ENCODE peak calls at places on chromosomes 1 and 21, in ten cellular contexts. E, W, J, V, N, D, B, Q, M and R are unnamed samples.

GRCh38 chr1:59292557-59292956 is 4.3 kb upstream of the FGGY start:
- DNase-seq in D (peak; percentile 84), B (no peak), Q (peak; percentile 63), V (peak; percentile 39), M (peak; percentile 34), J (no peak), W (no peak), N (peak; percentile 35), E (peak; percentile 68), R (no peak)

GRCh38 chr1:222310830-222311229 is 237.1 kb downstream of the HHIPL2 start:
- DNase-seq in N (no peak), M (no peak), B (no peak), D (no peak), Q (no peak), V (peak; percentile 20), E (no peak), W (no peak), J (peak; percentile 81), R (no peak)

GRCh38 chr1:206554833-206555472 is 47.6 kb downstream of the RASSF5 start:
- DNase-seq in W (no peak), D (no peak), B (no peak), J (no peak), M (no peak), V (no peak), N (no peak), E (no peak), Q (no peak), R (no peak)

GRCh38 chr1:22821027-22821426 is 110.4 kb downstream of the EPHB2 start:
- DNase-seq in E (peak; percentile 29), J (no peak), Q (no peak), V (no peak), B (no peak), M (no peak), N (no peak), W (no peak), D (no peak), R (no peak)

GRCh38 chr1:203906932-203907331 is 45.5 kb downstream of the SNRPE start:
- DNase-seq in D (peak; percentile 93), N (no peak), E (no peak), J (no peak), W (no peak), V (no peak), Q (peak; percentile 88), M (no peak), B (no peak), R (no peak)

GRCh38 chr1:64952055-64952699 is 14.2 kb downstream of the JAK1 start:
- DNase-seq in B (no peak), N (no peak), E (no peak), J (no peak), M (no peak), W (no peak), V (no peak), D (no peak), Q (no peak), R (no peak)

GRCh38 chr1:84299536-84300260 is 1.8 kb upstream of the SAMD13 start:
- DNase-seq in N (no peak), M (no peak), Q (no peak), E (no peak), V (no peak), D (peak; percentile 27), B (no peak), J (no peak), W (no peak), R (no peak)

GRCh38 chr1:59107516-59107915 is 189.4 kb upstream of the FGGY start:
- DNase-seq in V (peak; percentile 48), Q (no peak), W (no peak), B (no peak), N (no peak), J (no peak), E (peak; percentile 74), D (peak; percentile 69), M (no peak), R (peak; percentile 79)

GRCh38 chr21:38503588-38503987 is 5.3 kb upstream of the ERG start:
- DNase-seq in N (no peak), D (peak; percentile 38), V (no peak), E (peak; percentile 71), M (no peak), W (no peak), J (no peak), Q (peak; percentile 79), B (no peak), R (no peak)

GRCh38 chr21:46111193-46111571 is 13.3 kb downstream of the COL6A2 start:
- DNase-seq in M (no peak), E (peak; percentile 43), V (no peak), N (no peak), J (no peak), W (no peak), D (no peak), B (peak; percentile 57), Q (no peak), R (peak; percentile 49)

GRCh38 chr1:25677193-25677773 is 60.7 kb downstream of the MAN1C1 start:
- DNase-seq in D (no peak), N (no peak), Q (no peak), J (peak; percentile 21), V (no peak), M (no peak), W (no peak), E (no peak), B (peak; percentile 15), R (no peak)

GRCh38 chr1:25679170-25679569 is 62.6 kb downstream of the MAN1C1 start:
- DNase-seq in E (no peak), W (no peak), J (peak; percentile 9), N (no peak), V (no peak), B (peak; percentile 30), Q (no peak), D (no peak), M (no peak), R (no peak)

GRCh38 chr1:25673962-25674928 is 57.7 kb downstream of the MAN1C1 start:
- DNase-seq in B (peak; percentile 19), E (no peak), W (no peak), Q (no peak), D (no peak), M (no peak), J (peak; percentile 58), N (no peak), V (no peak), R (no peak)

GRCh38 chr1:25675729-25676476 is 59.3 kb downstream of the MAN1C1 start:
- DNase-seq in E (no peak), D (no peak), W (peak; percentile 59), J (peak; percentile 76), M (peak; percentile 57), V (no peak), N (peak; percentile 76), Q (no peak), B (peak; percentile 52), R (no peak)

GRCh38 chr1:25676488-25676887 is 59.9 kb downstream of the MAN1C1 start:
- DNase-seq in Q (no peak), N (no peak), B (peak; percentile 60), V (no peak), E (no peak), M (no peak), W (no peak), D (no peak), J (peak; percentile 58), R (no peak)
- H3K36me3 ChIP-seq in Q (no peaks in the 10 kb centered on the region), N (no peaks in the 10 kb centered on the region), B (no peaks in the 10 kb centered on the region), V (no peaks in the 10 kb centered on the region), E (no peaks in the 10 kb centered on the region), M (no peaks in the 10 kb centered on the region), W (no peaks in the 10 kb centered on the region), D (no peaks in the 10 kb centered on the region), J (no peaks in the 10 kb centered on the region), R (no peaks in the 10 kb centered on the region)

DNA sequence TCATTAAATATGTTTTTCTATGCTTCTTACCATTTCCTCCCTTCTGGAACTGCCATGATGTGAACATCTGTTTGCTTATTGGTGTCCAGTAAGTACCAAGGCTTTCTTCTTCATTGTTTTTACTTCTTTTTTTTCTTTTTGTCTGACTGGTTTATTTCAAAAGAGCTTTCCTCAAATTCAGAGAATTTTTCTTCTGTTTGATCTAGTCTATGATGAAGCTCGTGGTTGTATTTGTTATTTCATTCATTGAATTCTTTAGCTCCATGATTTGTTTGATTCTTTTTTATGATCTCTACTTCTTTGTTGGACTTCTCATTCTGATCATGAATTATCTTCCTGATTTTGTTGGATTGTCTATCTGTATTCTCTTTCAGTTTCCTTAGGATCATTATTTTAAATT is 49.5 kb upstream of the PKN2 start:
- DNase-seq in B (no peak), E (no peak), J (no peak), W (no peak), Q (no peak), M (no peak), V (no peak), N (no peak), D (no peak), R (no peak)
- H3K27me3 ChIP-seq in B (no peaks in the 10 kb centered on the region), E (peaks cover 3% of the 10 kb centered on the region), J (no peaks in the 10 kb centered on the region), W (no peaks in the 10 kb centered on the region), Q (no peaks in the 10 kb centered on the region), M (no peaks in the 10 kb centered on the region), V (no peaks in the 10 kb centered on the region), N (no peaks in the 10 kb centered on the region), D (no peaks in the 10 kb centered on the region), R (no peaks in the 10 kb centered on the region)

GRCh38 chr1:3636531-3636930 is 11.7 kb downstream of the TPRG1L start:
- DNase-seq in D (no peak), W (no peak), M (no peak), J (peak; percentile 34), Q (no peak), E (peak; percentile 7), B (peak; percentile 44), N (no peak), V (no peak), R (no peak)
- H3K36me3 ChIP-seq in D (peaks cover 10% of the 10 kb centered on the region), W (peaks cover 26% of the 10 kb centered on the region), M (no peaks in the 10 kb centered on the region), J (peaks cover 85% of the 10 kb centered on the region), Q (peaks cover 31% of the 10 kb centered on the region), E (peaks cover 10% of the 10 kb centered on the region), B (peaks cover 68% of the 10 kb centered on the region), N (no peaks in the 10 kb centered on the region), V (peaks cover 6% of the 10 kb centered on the region), R (peaks cover 39% of the 10 kb centered on the region)

GRCh38 chr1:235679005-235679404 is 29.4 kb upstream of the GNG4 start:
- DNase-seq in M (no peak), V (no peak), B (no peak), N (no peak), D (no peak), Q (no peak), J (no peak), E (no peak), W (no peak), R (no peak)
- H3K27me3 ChIP-seq in M (no peaks in the 10 kb centered on the region), V (no peaks in the 10 kb centered on the region), B (no peaks in the 10 kb centered on the region), N (no peaks in the 10 kb centered on the region), D (no peaks in the 10 kb centered on the region), Q (no peaks in the 10 kb centered on the region), J (no peaks in the 10 kb centered on the region), E (no peaks in the 10 kb centered on the region), W (no peaks in the 10 kb centered on the region), R (no peaks in the 10 kb centered on the region)

DNA sequence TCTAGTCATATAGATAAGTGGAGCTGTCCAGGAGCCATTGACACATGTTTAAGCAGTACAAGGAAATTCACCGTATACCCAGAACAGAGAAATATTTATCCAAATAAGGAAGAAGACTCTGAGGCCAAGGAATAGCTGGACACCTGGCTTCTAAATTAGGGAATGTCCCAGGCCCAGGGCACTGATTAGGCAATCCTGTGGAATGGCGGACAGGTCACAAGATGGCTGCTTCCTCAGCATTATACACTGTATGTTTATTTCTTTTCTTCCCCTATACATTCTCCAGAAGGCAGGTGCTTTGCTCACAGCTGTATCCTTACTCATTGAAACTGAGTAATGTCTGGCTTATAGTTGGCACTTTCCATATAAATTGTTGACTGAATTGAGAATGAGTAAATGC is 59.4 kb downstream of the ST6GALNAC3 start:
- DNase-seq in N (no peak), M (no peak), D (no peak), J (no peak), E (no peak), W (no peak), B (no peak), V (no peak), Q (no peak), R (no peak)
- H3K36me3 ChIP-seq in N (no peaks in the 10 kb centered on the region), M (no peaks in the 10 kb centered on the region), D (no peaks in the 10 kb centered on the region), J (no peaks in the 10 kb centered on the region), E (no peaks in the 10 kb centered on the region), W (no peaks in the 10 kb centered on the region), B (no peaks in the 10 kb centered on the region), V (no peaks in the 10 kb centered on the region), Q (no peaks in the 10 kb centered on the region), R (no peaks in the 10 kb centered on the region)